ENCODE peak calls at places on chromosomes 3 and 15, in four cellular contexts. R is left ventricle myocardium inferior, Z is aorta, U is fibroblast of lung. G is an unnamed sample.

GRCh38 chr15:79653533-79653932 is 221.4 kb downstream of the MINAR1 start:
- DNase-seq in Z (no peak), U (no peak), R (no peak), G (no peak)

GRCh38 chr15:66625974-66626373 is 60.2 kb upstream of the LCTL start:
- DNase-seq in Z (no peak), R (no peak), U (no peak), G (no peak)

GRCh38 chr3:171606151-171606751 is 146.0 kb upstream of the TNIK start:
- DNase-seq in Z (no peak), U (peak), R (no peak), G (no peak)

GRCh38 chr15:75720297-75720696 is 7.6 kb upstream of the CSPG4 start:
- DNase-seq in U (no peak), Z (no peak), R (no peak), G (no peak)

GRCh38 chr3:62950227-62950626 is 75.0 kb upstream of the CADPS start:
- DNase-seq in Z (no peak), R (no peak), U (no peak), G (no peak)

GRCh38 chr15:33201376-33202189 is 7.1 kb upstream of the FMN1 start:
- DNase-seq in R (no peak), Z (peak), U (peak), G (no peak)

GRCh38 chr3:86938305-86938704 is 52.6 kb downstream of the VGLL3 start:
- DNase-seq in U (peak), Z (no peak), R (no peak), G (no peak)

GRCh38 chr3:190026154-190026553 is 94.5 kb downstream of the P3H2 start:
- DNase-seq in U (no peak), R (no peak), Z (no peak), G (no peak)

GRCh38 chr3:112649478-112649735 is 8.5 kb upstream of the CCDC80 start:
- DNase-seq in Z (no peak), U (no peak), R (no peak), G (no peak)

GRCh38 chr15:95325763-95326688 is 1004.5 kb upstream of the NR2F2 start:
- DNase-seq in R (no peak), Z (no peak), U (peak), G (no peak)

GRCh38 chr15:66085128-66085527 is 168.4 kb downstream of the MEGF11 start:
- DNase-seq in Z (no peak), U (no peak), R (no peak), G (no peak)

GRCh38 chr3:112815981-112816380 is 30.7 kb downstream of the CD200R1L start:
- DNase-seq in R (no peak), Z (no peak), U (peak), G (no peak)

GRCh38 chr3:114192141-114192540 is 13.3 kb upstream of the DRD3 start:
- DNase-seq in Z (no peak), U (no peak), R (no peak), G (no peak)

GRCh38 chr3:94115482-94115881 is 52.6 kb downstream of the NSUN3 start:
- DNase-seq in Z (no peak), R (no peak), U (peak), G (peak)

GRCh38 chr3:147672035-147672434 is 262.9 kb downstream of the ZIC1 start:
- DNase-seq in U (no peak), Z (no peak), R (no peak), G (no peak)

GRCh38 chr3:83039422-83039821 is 1278.0 kb upstream of the GBE1 start:
- DNase-seq in R (no peak), Z (no peak), U (peak), G (no peak)

GRCh38 chr3:31705726-31706125 is 173.0 kb downstream of the STT3B start:
- DNase-seq in U (peak), Z (no peak), R (no peak), G (no peak)

GRCh38 chr15:94930441-94930840 is 699.1 kb downstream of the MCTP2 start:
- DNase-seq in R (no peak), Z (no peak), U (no peak), G (no peak)

GRCh38 chr3:158863247-158863646 is 61.4 kb downstream of the MFSD1 start:
- DNase-seq in R (no peak), Z (no peak), U (no peak), G (no peak)

GRCh38 chr15:85489773-85490493 is 109.5 kb downstream of the AKAP13 start:
- DNase-seq in R (no peak), U (no peak), Z (no peak), G (no peak)

GRCh38 chr3:141125351-141125750 is 74.2 kb downstream of the SPSB4 start:
- DNase-seq in R (no peak), U (no peak), Z (no peak), G (no peak)

GRCh38 chr15:65130941-65131340 is 2.7 kb downstream of the PDCD7 start:
- DNase-seq in R (no peak), U (no peak), Z (no peak), G (no peak)

GRCh38 chr3:26118165-26118564 is 328.3 kb downstream of the OXSM start:
- DNase-seq in U (no peak), Z (no peak), R (no peak), G (no peak)

GRCh38 chr3:170222647-170223541 is 670 bp downstream of the PRKCI start:
- DNase-seq in R (no peak), Z (peak), U (peak), G (no peak)

GRCh38 chr15:95247068-95247984 is 1016.0 kb downstream of the MCTP2 start:
- DNase-seq in U (peak), Z (no peak), R (no peak), G (no peak)

GRCh38 chr15:50225897-50226296 is 39.6 kb downstream of the HDC start:
- DNase-seq in Z (no peak), U (no peak), R (no peak), G (no peak)

GRCh38 chr3:29805757-29806156 is 524.9 kb downstream of the RBMS3 start:
- DNase-seq in R (no peak), Z (no peak), U (peak), G (no peak)

GRCh38 chr3:160564205-160564922 is 1.0 kb downstream of the KPNA4 start:
- DNase-seq in Z (peak), U (peak), R (no peak), G (peak)

GRCh38 chr15:68317281-68318007 is 39.9 kb downstream of the FEM1B start:
- DNase-seq in U (no peak), R (no peak), Z (no peak), G (no peak)

GRCh38 chr3:7309707-7310106 is 448.8 kb downstream of the GRM7 start:
- DNase-seq in Z (peak), U (peak), R (peak), G (peak)

GRCh38 chr15:98000249-98001203 is 40.0 kb downstream of the ARRDC4 start:
- DNase-seq in U (no peak), Z (no peak), R (no peak), G (no peak)

GRCh38 chr3:109874900-109875735 is 537.8 kb upstream of the DPPA4 start:
- DNase-seq in U (no peak), Z (no peak), R (no peak), G (no peak)

GRCh38 chr3:126467611-126467955 is 8.1 kb downstream of the ZXDC start:
- DNase-seq in Z (no peak), R (no peak), U (no peak), G (no peak)
- H3K27ac ChIP-seq in Z (no peak), R (no peak), U (no peak), G (no peak)

GRCh38 chr3:155555479-155556065 is 189.3 kb downstream of the PLCH1 start:
- DNase-seq in Z (no peak), U (no peak), R (no peak), G (no peak)

GRCh38 chr3:155554777-155555445 is 190.0 kb downstream of the PLCH1 start:
- DNase-seq in R (no peak), U (no peak), Z (no peak), G (no peak)

GRCh38 chr3:155556531-155556930 is 188.3 kb downstream of the PLCH1 start:
- DNase-seq in R (no peak), U (no peak), Z (no peak), G (no peak)

GRCh38 chr3:155550386-155550785 is 194.5 kb downstream of the PLCH1 start:
- DNase-seq in U (no peak), Z (no peak), R (no peak), G (no peak)

GRCh38 chr3:155553800-155554199 is 191.1 kb downstream of the PLCH1 start:
- DNase-seq in U (no peak), Z (no peak), R (no peak), G (no peak)
- H3K27ac ChIP-seq in U (no peak), Z (no peak), R (no peak), G (no peak)

GRCh38 chr3:186612065-186612464 is 795 bp upstream of the AHSG start:
- DNase-seq in Z (no peak), U (no peak), R (no peak), G (no peak)
- H3K27ac ChIP-seq in Z (no peak), U (no peak), R (no peak), G (no peak)

DNA sequence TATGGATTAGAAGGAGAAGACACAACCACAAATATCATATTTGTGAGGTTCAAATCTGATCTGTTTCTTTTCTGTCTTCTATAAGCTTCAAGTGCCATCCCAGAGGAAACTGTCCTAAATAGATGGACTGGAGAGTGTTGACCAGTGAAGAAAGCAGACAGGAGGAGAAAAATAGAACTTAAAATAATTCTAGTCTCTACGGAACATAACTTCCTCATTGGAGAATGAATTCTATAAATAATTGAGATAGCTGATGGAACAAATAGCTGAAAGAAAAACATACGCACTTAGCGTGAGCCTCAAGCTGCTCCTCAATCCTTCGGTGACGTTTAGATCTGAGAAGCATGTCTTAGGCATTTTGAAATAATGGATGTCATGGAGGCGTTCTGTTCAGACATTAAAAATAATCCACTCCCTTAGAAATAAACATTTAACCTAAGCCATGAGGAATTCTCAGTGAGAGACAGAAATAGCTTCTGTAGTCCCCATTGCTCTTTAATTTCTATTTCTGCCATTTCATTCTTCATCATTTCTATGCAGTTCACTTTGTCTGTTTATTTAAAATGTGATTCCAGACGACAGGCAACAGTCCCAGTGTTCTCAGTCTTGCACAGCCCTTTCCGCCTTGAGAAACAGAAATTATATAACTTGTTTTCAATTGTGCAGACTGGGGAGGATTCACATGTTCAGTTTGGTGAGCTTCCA is 97.2 kb downstream of the NR1D2 start:
- DNase-seq in R (no peak), Z (no peak), U (peak), G (no peak)
- H3K27ac ChIP-seq in R (peak), Z (peak), U (peak), G (no peak)

GRCh38 chr3:195897081-195897852 is 11.1 kb downstream of the TNK2 start:
- DNase-seq in U (peak), Z (peak), R (no peak), G (no peak)
- H3K27ac ChIP-seq in U (peak), Z (no peak), R (peak), G (peak)

DNA sequence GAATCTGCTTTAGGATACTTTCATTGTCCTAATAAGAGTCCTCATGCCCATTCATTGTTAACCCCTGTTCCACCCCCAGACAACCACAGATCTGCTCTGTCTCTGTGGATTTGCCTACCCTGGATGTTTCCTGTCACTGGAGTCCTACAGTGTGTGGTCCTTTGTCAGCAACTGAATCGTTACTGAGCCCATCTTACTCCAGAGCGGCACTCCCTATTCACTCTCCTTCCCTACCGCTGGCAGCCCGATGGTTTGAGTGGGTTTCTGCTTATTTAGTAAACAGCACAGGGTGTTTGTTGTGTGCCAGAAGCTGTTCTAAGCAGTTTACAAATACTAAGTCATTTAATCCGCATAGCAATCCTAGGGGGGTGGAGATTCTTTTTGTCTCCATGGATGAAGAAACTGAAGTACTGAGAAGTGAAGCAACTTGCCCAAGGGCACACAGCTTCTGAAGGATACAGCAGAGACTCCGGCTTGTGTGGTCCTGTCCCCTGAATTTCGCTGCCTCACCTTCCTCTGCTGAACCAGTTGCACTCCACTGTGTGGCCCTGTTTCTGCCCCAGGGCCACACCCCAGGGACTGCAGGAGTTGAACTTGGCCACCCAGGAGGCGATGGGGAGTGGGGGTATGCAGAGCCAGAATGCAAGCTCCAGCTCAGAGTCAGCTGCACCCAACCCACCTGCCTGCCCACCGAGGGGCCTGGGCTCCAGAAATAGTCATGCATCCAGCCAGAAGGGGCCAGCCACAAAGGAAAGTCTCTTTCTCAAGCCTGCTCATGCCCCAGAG is 56.5 kb upstream of the SLC6A1 start:
- DNase-seq in U (no peak), Z (peak), R (no peak), G (no peak)
- H3K27ac ChIP-seq in U (no peak), Z (no peak), R (no peak), G (no peak)

GRCh38 chr15:41804920-41805666 is 22.8 kb upstream of the JMJD7 start:
- DNase-seq in U (no peak), Z (no peak), R (no peak), G (no peak)
- H3K27ac ChIP-seq in U (no peak), Z (peak), R (no peak), G (no peak)